ENCODE peak calls at places on chromosomes 11 and 22, in nine cellular contexts. One of them, this sample, is unnamed.

GRCh38 chr11:70522261-70522612 is 123.9 kb downstream of the CTTN start:
- DNase-seq in M059J: no peak
- DNase-seq in GM23248: no peak
- DNase-seq in T-helper 1 cell: no peak
- DNase-seq in effector CD4-positive, alpha-beta T cell: no peak
- DNase-seq in aorta: no peak
- DNase-seq in activated naive CD4-positive, alpha-beta T cell treated with Interleukin-2 at 50 U/mL for 16 hours: no peak
- DNase-seq in left cardiac atrium: no peak
- DNase-seq in H1: no peak
- DNase-seq in this sample: no peak

GRCh38 chr11:9765320-9766101 is 101.6 kb downstream of the SWAP70 start:
- DNase-seq in M059J: peak
- DNase-seq in GM23248: peak
- DNase-seq in T-helper 1 cell: no peak
- DNase-seq in effector CD4-positive, alpha-beta T cell: no peak
- DNase-seq in aorta: peak
- DNase-seq in activated naive CD4-positive, alpha-beta T cell treated with Interleukin-2 at 50 U/mL for 16 hours: no peak
- DNase-seq in left cardiac atrium: peak
- DNase-seq in H1: no peak
- DNase-seq in this sample: peak

GRCh38 chr11:67120881-67121710 is 2.0 kb downstream of the KDM2A start:
- DNase-seq in M059J: peak
- DNase-seq in GM23248: peak
- DNase-seq in T-helper 1 cell: no peak
- DNase-seq in effector CD4-positive, alpha-beta T cell: no peak
- DNase-seq in aorta: no peak
- DNase-seq in activated naive CD4-positive, alpha-beta T cell treated with Interleukin-2 at 50 U/mL for 16 hours: no peak
- DNase-seq in left cardiac atrium: no peak
- DNase-seq in H1: no peak
- DNase-seq in this sample: no peak

GRCh38 chr11:94766656-94767291 is 1.4 kb upstream of the AMOTL1 start:
- DNase-seq in M059J: no peak
- DNase-seq in GM23248: peak
- DNase-seq in T-helper 1 cell: no peak
- DNase-seq in effector CD4-positive, alpha-beta T cell: no peak
- DNase-seq in aorta: no peak
- DNase-seq in activated naive CD4-positive, alpha-beta T cell treated with Interleukin-2 at 50 U/mL for 16 hours: no peak
- DNase-seq in left cardiac atrium: no peak
- DNase-seq in H1: no peak
- DNase-seq in this sample: no peak

GRCh38 chr22:29459773-29460172 is 20.2 kb upstream of the NEFH start:
- DNase-seq in M059J: no peak
- DNase-seq in GM23248: no peak
- DNase-seq in T-helper 1 cell: no peak
- DNase-seq in effector CD4-positive, alpha-beta T cell: no peak
- DNase-seq in aorta: no peak
- DNase-seq in activated naive CD4-positive, alpha-beta T cell treated with Interleukin-2 at 50 U/mL for 16 hours: no peak
- DNase-seq in left cardiac atrium: no peak
- DNase-seq in H1: no peak
- DNase-seq in this sample: no peak

GRCh38 chr11:62345862-62346261 is 8.6 kb downstream of the ASRGL1 start:
- DNase-seq in M059J: no peak
- DNase-seq in GM23248: no peak
- DNase-seq in T-helper 1 cell: no peak
- DNase-seq in effector CD4-positive, alpha-beta T cell: no peak
- DNase-seq in aorta: no peak
- DNase-seq in activated naive CD4-positive, alpha-beta T cell treated with Interleukin-2 at 50 U/mL for 16 hours: no peak
- DNase-seq in left cardiac atrium: no peak
- DNase-seq in H1: no peak
- DNase-seq in this sample: no peak

GRCh38 chr11:113105584-113105983 is 144.4 kb downstream of the NCAM1 start:
- DNase-seq in M059J: no peak
- DNase-seq in GM23248: no peak
- DNase-seq in T-helper 1 cell: no peak
- DNase-seq in effector CD4-positive, alpha-beta T cell: no peak
- DNase-seq in aorta: no peak
- DNase-seq in activated naive CD4-positive, alpha-beta T cell treated with Interleukin-2 at 50 U/mL for 16 hours: no peak
- DNase-seq in left cardiac atrium: no peak
- DNase-seq in H1: no peak
- DNase-seq in this sample: no peak

GRCh38 chr22:45587638-45588481 is 83.8 kb upstream of the ATXN10 start:
- DNase-seq in M059J: peak
- DNase-seq in GM23248: peak
- DNase-seq in T-helper 1 cell: no peak
- DNase-seq in effector CD4-positive, alpha-beta T cell: no peak
- DNase-seq in aorta: no peak
- DNase-seq in activated naive CD4-positive, alpha-beta T cell treated with Interleukin-2 at 50 U/mL for 16 hours: no peak
- DNase-seq in left cardiac atrium: peak
- DNase-seq in H1: no peak
- DNase-seq in this sample: no peak

GRCh38 chr22:31853736-31854500 is 90.4 kb upstream of the YWHAH start:
- DNase-seq in M059J: no peak
- DNase-seq in GM23248: peak
- DNase-seq in T-helper 1 cell: no peak
- DNase-seq in effector CD4-positive, alpha-beta T cell: no peak
- DNase-seq in aorta: no peak
- DNase-seq in activated naive CD4-positive, alpha-beta T cell treated with Interleukin-2 at 50 U/mL for 16 hours: no peak
- DNase-seq in left cardiac atrium: no peak
- DNase-seq in H1: no peak
- DNase-seq in this sample: no peak

GRCh38 chr22:32905400-32905799 is 103.9 kb downstream of the TIMP3 start:
- DNase-seq in M059J: peak
- DNase-seq in GM23248: no peak
- DNase-seq in T-helper 1 cell: no peak
- DNase-seq in effector CD4-positive, alpha-beta T cell: no peak
- DNase-seq in aorta: no peak
- DNase-seq in activated naive CD4-positive, alpha-beta T cell treated with Interleukin-2 at 50 U/mL for 16 hours: no peak
- DNase-seq in left cardiac atrium: peak
- DNase-seq in H1: no peak
- DNase-seq in this sample: no peak